ENCODE peak calls at places on chromosomes 12 and 14, in nine cellular contexts. D is sigmoid colon, W is endothelial cell of umbilical vein, H is stomach, X is transverse colon, S is spleen, A is HCT116, C is Panc1, M is SK-N-SH. R is an unnamed sample. For H3K4me1, the result is how much of the 10 kb centered on the place peaks cover.

GRCh38 chr14:33564774-33565630 is 385.9 kb downstream of the EGLN3 start:
- DNase-seq in D (no peak), W (peak), H (no peak), X (no peak), S (no peak), A (no peak), C (no peak), M (no peak), R (no peak)

GRCh38 chr12:75690556-75690955 is 179.1 kb upstream of the KRR1 start:
- DNase-seq in D (no peak), W (no peak), H (no peak), X (no peak), S (no peak), A (no peak), C (no peak), M (no peak), R (no peak)

GRCh38 chr14:91252901-91253794 is 8.6 kb upstream of the GPR68 start:
- DNase-seq in D (no peak), W (no peak), H (peak), X (peak), S (peak), A (no peak), C (no peak), M (peak), R (peak)

GRCh38 chr12:102407776-102408486 is 72.4 kb downstream of the IGF1 start:
- DNase-seq in D (no peak), W (no peak), H (no peak), X (no peak), S (no peak), A (no peak), C (no peak), M (no peak), R (no peak)

GRCh38 chr12:62898568-62898967 is 36.4 kb downstream of the PPM1H start:
- DNase-seq in D (no peak), W (no peak), H (no peak), X (no peak), S (no peak), A (no peak), C (no peak), M (no peak), R (no peak)

GRCh38 chr14:33617154-33617553 is 333.7 kb downstream of the EGLN3 start:
- DNase-seq in D (no peak), W (no peak), H (no peak), X (no peak), S (no peak), A (no peak), C (no peak), M (no peak), R (no peak)

GRCh38 chr12:54984602-54985376 is at the start of gene TESPA1:
- DNase-seq in D (peak), W (no peak), H (peak), X (peak), S (peak), A (no peak), C (no peak), M (no peak), R (no peak)

GRCh38 chr12:99522456-99522855 is 125.1 kb upstream of the GARIN6 start:
- DNase-seq in D (no peak), W (no peak), H (no peak), X (no peak), S (no peak), A (no peak), C (no peak), M (no peak), R (no peak)

GRCh38 chr14:30283822-30284446 is 275.0 kb upstream of the G2E3 start:
- DNase-seq in D (no peak), W (peak), H (no peak), X (no peak), S (no peak), A (peak), C (no peak), M (peak), R (peak)

GRCh38 chr12:95396849-95397498 is 77.0 kb upstream of the METAP2 start:
- DNase-seq in D (no peak), W (no peak), H (no peak), X (no peak), S (no peak), A (no peak), C (no peak), M (no peak), R (no peak)

GRCh38 chr12:49131973-49132461 is 822 bp upstream of the TUBA1B start:
- DNase-seq in D (no peak), W (peak), H (no peak), X (peak), S (no peak), A (no peak), C (peak), M (no peak), R (no peak)

GRCh38 chr12:104297477-104298113 is 5.9 kb upstream of the EID3 start:
- DNase-seq in D (no peak), W (no peak), H (no peak), X (no peak), S (no peak), A (no peak), C (no peak), M (no peak), R (no peak)

GRCh38 chr14:66944872-66945271 is 244.4 kb upstream of the GARIN2 start:
- DNase-seq in D (no peak), W (peak), H (no peak), X (no peak), S (no peak), A (peak), C (no peak), M (no peak), R (no peak)

GRCh38 chr12:114711689-114712152 is 27.7 kb upstream of the TBX3 start:
- DNase-seq in D (no peak), W (no peak), H (no peak), X (no peak), S (no peak), A (no peak), C (no peak), M (no peak), R (no peak)

GRCh38 chr12:6363330-6364036 is 11.9 kb downstream of the SCNN1A start:
- DNase-seq in D (peak), W (peak), H (peak), X (peak), S (peak), A (no peak), C (no peak), M (peak), R (peak)

GRCh38 chr12:63846249-63846967 is 1.9 kb downstream of the SRGAP1 start:
- DNase-seq in D (no peak), W (peak), H (no peak), X (no peak), S (no peak), A (no peak), C (no peak), M (peak), R (no peak)

GRCh38 chr14:93286212-93286890 is 46.5 kb downstream of the BTBD7 start:
- DNase-seq in D (no peak), W (no peak), H (no peak), X (no peak), S (no peak), A (no peak), C (no peak), M (no peak), R (no peak)

GRCh38 chr12:18861287-18861858 is 123.5 kb downstream of the CAPZA3 start:
- DNase-seq in D (no peak), W (peak), H (no peak), X (no peak), S (no peak), A (peak), C (no peak), M (no peak), R (no peak)

GRCh38 chr14:104370256-104370870 is 209.2 kb upstream of the C14orf180 start:
- DNase-seq in D (no peak), W (peak), H (peak), X (no peak), S (no peak), A (peak), C (no peak), M (peak), R (no peak)

GRCh38 chr14:68111733-68112270 is 292.2 kb downstream of the RAD51B start:
- DNase-seq in D (no peak), W (no peak), H (no peak), X (no peak), S (no peak), A (no peak), C (no peak), M (no peak), R (no peak)

GRCh38 chr12:3872800-3873636 is at the start of gene PARP11:
- DNase-seq in D (peak), W (peak), H (peak), X (peak), S (peak), A (peak), C (no peak), M (peak), R (peak)
- TF ChIP-seq POLR2AphosphoS5 in D (peak), W (peak), H (peak), X (peak), S (peak), A (peak), C (peak), M (peak), R (peak)

GRCh38 chr14:73751157-73751691 is 37.0 kb upstream of the PNMA1 start:
- DNase-seq in D (peak), W (no peak), H (no peak), X (peak), S (peak), A (no peak), C (no peak), M (no peak), R (no peak)

GRCh38 chr14:73750161-73750901 is 36.1 kb upstream of the PNMA1 start:
- DNase-seq in D (no peak), W (no peak), H (peak), X (no peak), S (peak), A (no peak), C (no peak), M (no peak), R (no peak)

GRCh38 chr14:73753043-73753886 is 39.1 kb upstream of the PNMA1 start:
- DNase-seq in D (peak), W (peak), H (peak), X (peak), S (peak), A (no peak), C (no peak), M (peak), R (peak)

GRCh38 chr14:73753887-73754880 is 40.0 kb upstream of the PNMA1 start:
- DNase-seq in D (peak), W (peak), H (no peak), X (peak), S (peak), A (no peak), C (no peak), M (no peak), R (peak)

GRCh38 chr14:73752297-73752992 is 38.3 kb upstream of the PNMA1 start:
- DNase-seq in D (peak), W (peak), H (peak), X (peak), S (peak), A (no peak), C (no peak), M (peak), R (no peak)
- H3K4me1 ChIP-seq in D (under half), W (half or more), H (half or more), X (half or more), S (half or more), A (under half), C (half or more), M (under half), R (half or more)

GRCh38 chr14:105475269-105475915 is 771 bp downstream of the CRIP2 start:
- DNase-seq in D (no peak), W (peak), H (no peak), X (no peak), S (no peak), A (no peak), C (no peak), M (no peak), R (no peak)

GRCh38 chr14:105474478-105475268 is at the start of gene CRIP2:
- DNase-seq in D (no peak), W (peak), H (no peak), X (no peak), S (no peak), A (no peak), C (no peak), M (peak), R (peak)

GRCh38 chr14:105472496-105472991 is 2.1 kb upstream of the CRIP2 start:
- DNase-seq in D (no peak), W (no peak), H (peak), X (no peak), S (no peak), A (no peak), C (no peak), M (peak), R (no peak)

GRCh38 chr14:105473033-105473676 is 1.5 kb upstream of the CRIP2 start:
- DNase-seq in D (no peak), W (no peak), H (no peak), X (no peak), S (no peak), A (no peak), C (no peak), M (peak), R (no peak)

DNA sequence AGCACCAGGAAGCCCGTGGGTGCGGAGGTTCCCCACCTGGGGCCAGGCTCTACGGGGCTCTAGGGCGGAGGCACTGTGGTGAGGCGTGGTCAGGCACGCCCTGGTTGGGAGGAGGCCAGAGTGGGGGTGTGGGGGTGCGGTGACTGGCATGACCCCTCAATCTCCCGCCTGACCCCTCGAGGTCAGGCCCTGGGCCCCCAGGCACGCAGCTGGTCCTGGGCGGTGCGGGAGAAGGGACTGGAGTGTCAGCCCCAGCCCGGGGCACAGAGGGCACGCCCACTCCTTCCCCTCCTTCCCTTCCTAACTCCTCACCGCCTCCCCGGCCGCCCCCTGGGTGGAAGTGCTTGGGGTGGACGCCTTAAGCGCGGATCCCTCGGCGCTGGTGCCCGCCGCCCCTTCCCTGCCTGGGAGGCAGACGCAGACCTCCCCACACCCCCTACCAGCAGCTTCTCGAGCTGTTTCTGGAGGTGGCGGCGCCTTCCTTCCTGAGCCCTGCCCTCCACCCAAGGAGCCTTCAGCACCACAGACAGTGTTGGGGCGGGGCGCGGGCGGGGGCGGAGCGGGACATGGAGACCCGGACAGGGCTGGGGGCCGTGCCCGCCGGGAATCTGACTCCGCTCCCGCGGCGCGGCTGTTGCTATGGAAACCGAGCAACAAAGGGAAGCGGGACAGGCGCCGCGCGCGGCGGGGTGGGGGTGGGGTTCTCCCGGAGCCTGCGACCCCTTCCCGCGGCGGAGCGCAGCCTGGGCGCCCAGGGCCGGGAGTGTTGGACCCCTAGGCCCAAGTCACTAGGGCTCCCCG is 744 bp upstream of the CRIP2 start:
- DNase-seq in D (peak), W (peak), H (peak), X (peak), S (peak), A (peak), C (no peak), M (peak), R (peak)
- TF ChIP-seq POLR2AphosphoS5 in D (peak), W (no peak), H (no peak), X (no peak), S (no peak), A (peak), C (no peak), M (no peak), R (no peak)

GRCh38 chr12:1930816-1931597 is 12.6 kb upstream of the CACNA2D4 start:
- DNase-seq in D (peak), W (no peak), H (peak), X (no peak), S (peak), A (no peak), C (no peak), M (peak), R (no peak)
- H3K4me1 ChIP-seq in D (under half), W (under half), H (under half), X (under half), S (under half), A (under half), C (under half), M (under half), R (under half)

GRCh38 chr12:116454076-116454475 is 105.1 kb upstream of the MAP1LC3B2 start:
- DNase-seq in D (no peak), W (no peak), H (no peak), X (no peak), S (no peak), A (no peak), C (no peak), M (no peak), R (no peak)

GRCh38 chr12:116454950-116455447 is 104.2 kb upstream of the MAP1LC3B2 start:
- DNase-seq in D (no peak), W (peak), H (no peak), X (no peak), S (no peak), A (peak), C (peak), M (no peak), R (no peak)

GRCh38 chr12:116456307-116456641 is 102.9 kb upstream of the MAP1LC3B2 start:
- DNase-seq in D (no peak), W (no peak), H (no peak), X (no peak), S (peak), A (no peak), C (no peak), M (no peak), R (no peak)

GRCh38 chr12:116456683-116457082 is 102.5 kb upstream of the MAP1LC3B2 start:
- DNase-seq in D (no peak), W (no peak), H (no peak), X (no peak), S (peak), A (no peak), C (no peak), M (no peak), R (no peak)

GRCh38 chr12:116455540-116456306 is 103.5 kb upstream of the MAP1LC3B2 start:
- DNase-seq in D (peak), W (peak), H (peak), X (peak), S (peak), A (peak), C (no peak), M (peak), R (peak)
- TF ChIP-seq POLR2AphosphoS5 in D (peak), W (no peak), H (peak), X (peak), S (peak), A (no peak), C (no peak), M (no peak), R (peak)

DNA sequence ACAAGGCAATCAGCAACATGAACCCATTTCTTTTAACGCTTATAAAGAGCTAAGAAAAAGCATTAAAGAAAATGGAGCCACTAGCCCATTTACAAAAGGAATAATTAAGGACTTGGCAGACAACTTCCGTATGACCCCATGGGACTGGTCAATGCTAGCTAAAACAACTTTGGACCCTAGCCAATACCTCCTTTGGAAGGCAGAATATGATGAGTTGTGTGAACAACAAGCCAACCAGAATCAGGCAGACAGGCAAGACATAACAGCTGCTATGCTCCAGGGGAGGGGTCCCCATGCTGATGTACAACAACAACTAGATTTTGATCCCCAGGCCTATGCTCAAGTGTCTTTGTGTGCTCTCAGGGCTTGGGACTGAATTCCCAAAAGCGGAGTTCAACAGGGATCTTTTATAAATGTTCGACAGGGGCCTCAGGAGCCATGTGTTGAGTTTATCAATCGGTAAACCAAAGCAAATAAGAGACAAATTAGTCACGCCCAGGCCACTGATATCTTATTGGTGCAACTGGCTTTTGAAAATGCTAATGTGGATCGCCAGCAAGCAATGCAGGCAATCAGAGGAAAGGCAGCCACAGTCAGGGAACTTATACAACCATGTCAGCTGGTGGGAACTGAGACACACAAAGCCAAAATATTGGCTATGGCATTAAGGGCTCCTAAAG is 254.4 kb upstream of the DIO2 start:
- DNase-seq in D (no peak), W (no peak), H (no peak), X (no peak), S (no peak), A (no peak), C (no peak), M (no peak), R (no peak)
- H3K4me1 ChIP-seq in D (under half), W (under half), H (under half), X (under half), S (under half), A (under half), C (under half), M (under half), R (under half)

GRCh38 chr12:110280784-110281548 is at the start of gene ATP2A2:
- DNase-seq in D (peak), W (peak), H (peak), X (peak), S (peak), A (peak), C (no peak), M (peak), R (peak)
- TF ChIP-seq POLR2AphosphoS5 in D (peak), W (peak), H (peak), X (peak), S (peak), A (peak), C (peak), M (peak), R (peak)

R was measured in upper lobe of left lung.